ENCODE peak calls at places on chromosomes 2 and 18, in seven cellular contexts. X is heart right ventricle, F is foreskin fibroblast, S is astrocyte of the spinal cord, E is WTC11, R is B cell, T is lower lobe of right lung. M is an unnamed sample.

GRCh38 chr18:2147866-2148265 is 423.4 kb downstream of the METTL4 start:
- DNase-seq in X (peak; percentile 15), F (no peak), S (peak; percentile 80), E (no peak), R (no peak), T (no peak), M (no peak)

GRCh38 chr2:154394600-154394999 is 303.9 kb upstream of the KCNJ3 start:
- DNase-seq in X (no peak), T (no peak), F (no peak), R (no peak), E (no peak), S (no peak), M (no peak)

GRCh38 chr2:2664989-2665833 is 334.1 kb upstream of the MYT1L start:
- DNase-seq in S (peak; percentile 94), R (no peak), E (no peak), X (no peak), T (no peak), F (no peak), M (no peak)

GRCh38 chr2:68709421-68709911 is 25.1 kb upstream of the ARHGAP25 start:
- DNase-seq in T (no peak), X (no peak), R (peak; percentile 48), E (no peak), S (peak; percentile 53), F (peak; percentile 15), M (peak; percentile 17)

GRCh38 chr2:35973737-35974132 is 381.8 kb upstream of the CRIM1 start:
- DNase-seq in T (no peak), R (no peak), F (no peak), S (no peak), E (no peak), X (peak; percentile 87), M (no peak)

GRCh38 chr18:47881752-47882455 is 48.6 kb downstream of the SMAD2 start:
- DNase-seq in S (peak; percentile 41), X (no peak), R (no peak), T (no peak), E (no peak), F (peak; percentile 20), M (no peak)

GRCh38 chr18:44580159-44580558 is 100.5 kb upstream of the SETBP1 start:
- DNase-seq in E (no peak), X (no peak), T (no peak), S (no peak), R (no peak), F (no peak), M (no peak)

GRCh38 chr2:241925821-241926441 is 56.4 kb downstream of the RTP5 start:
- DNase-seq in T (peak; percentile 35), S (no peak), E (no peak), F (no peak), X (no peak), R (no peak), M (no peak)

GRCh38 chr2:146128216-146128615 is 1608.3 kb upstream of the ZEB2 start:
- DNase-seq in S (no peak), F (no peak), T (no peak), X (no peak), R (no peak), E (no peak), M (no peak)

GRCh38 chr2:220434365-220434764 is 806.9 kb downstream of the SLC4A3 start:
- DNase-seq in R (no peak), T (no peak), S (peak; percentile 74), F (peak; percentile 67), X (no peak), E (no peak), M (no peak)

GRCh38 chr2:42859006-42859552 is 66.7 kb upstream of the HAAO start:
- DNase-seq in X (peak; percentile 81), F (peak; percentile 71), T (no peak), S (peak; percentile 84), E (peak; percentile 81), R (peak; percentile 75), M (peak; percentile 84)

GRCh38 chr2:175929850-175930249 is 72.2 kb downstream of the LNPK start:
- DNase-seq in S (peak; percentile 38), T (no peak), X (no peak), E (no peak), R (no peak), F (peak; percentile 64), M (no peak)

GRCh38 chr2:110180036-110180435 is 24.8 kb downstream of the NPHP1 start:
- DNase-seq in E (no peak), R (no peak), S (no peak), F (no peak), T (no peak), X (no peak), M (no peak)

GRCh38 chr2:110182449-110182848 is 22.4 kb downstream of the NPHP1 start:
- DNase-seq in F (no peak), S (no peak), X (no peak), T (no peak), R (no peak), E (no peak), M (no peak)
- TF ChIP-seq CTCF in F (no peak), S (no peak), X (no peak), T (no peak), R (no peak), E (no peak), M (no peak)

GRCh38 chr2:120205901-120206581 is 17.2 kb downstream of the TMEM185B start:
- DNase-seq in E (peak; percentile 85), X (no peak), T (no peak), F (no peak), S (no peak), R (peak; percentile 34), M (peak; percentile 62)
- TF ChIP-seq CTCF in E (peak; percentile 81), X (peak; percentile 31), T (peak; percentile 49), F (peak; percentile 30), S (peak; percentile 64), R (no peak), M (peak; percentile 44)

GRCh38 chr2:166419616-166419934 is 43.8 kb upstream of the SCN9A start:
- DNase-seq in T (no peak), E (no peak), F (peak; percentile 24), X (no peak), S (peak; percentile 72), R (no peak), M (no peak)

GRCh38 chr2:166418853-166419615 is 43.3 kb upstream of the SCN9A start:
- DNase-seq in R (no peak), S (no peak), F (no peak), X (no peak), T (no peak), E (no peak), M (no peak)

GRCh38 chr2:166413255-166413654 is 37.5 kb upstream of the SCN9A start:
- DNase-seq in E (no peak), R (no peak), T (no peak), S (no peak), X (no peak), F (peak; percentile 59), M (no peak)

GRCh38 chr2:166417669-166418068 is 41.9 kb upstream of the SCN9A start:
- DNase-seq in T (no peak), R (no peak), F (peak; percentile 47), E (no peak), X (no peak), S (peak; percentile 54), M (no peak)
- TF ChIP-seq CTCF in T (peak; percentile 16), R (no peak), F (no peak), E (no peak), X (no peak), S (peak; percentile 19), M (no peak)

DNA sequence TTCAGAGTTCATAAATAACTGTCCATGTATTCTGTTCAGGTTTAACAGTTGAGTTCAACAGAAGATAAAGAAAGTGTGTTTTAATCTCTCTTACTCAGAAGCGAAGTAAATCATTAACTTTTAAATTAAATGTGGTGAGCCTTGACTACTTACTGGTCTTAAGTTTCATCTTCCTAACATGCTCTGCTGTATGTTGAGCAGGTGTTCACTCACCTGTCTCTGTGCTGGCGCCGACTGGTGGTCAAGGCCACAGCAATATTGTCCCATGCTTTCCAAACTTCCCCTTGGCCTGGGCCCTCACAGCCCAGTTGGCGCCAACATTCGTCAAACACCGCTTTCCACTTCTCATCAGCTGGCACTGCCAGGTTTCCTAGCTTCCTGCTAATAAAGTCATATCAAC is 17.0 kb upstream of the MPP4 start:
- DNase-seq in T (no peak), F (no peak), S (no peak), X (no peak), R (no peak), E (no peak), M (no peak)
- TF ChIP-seq CTCF in T (no peak), F (no peak), S (no peak), X (no peak), R (no peak), E (no peak), M (no peak)

GRCh38 chr2:231250146-231250545 is 51.7 kb downstream of the ARMC9 start:
- DNase-seq in E (no peak), F (peak; percentile 51), S (no peak), X (no peak), R (no peak), T (no peak), M (no peak)

GRCh38 chr2:231246171-231246842 is 47.9 kb downstream of the ARMC9 start:
- DNase-seq in S (no peak), E (no peak), F (no peak), T (no peak), R (no peak), X (no peak), M (no peak)

GRCh38 chr2:231256494-231256893 is 58.1 kb downstream of the ARMC9 start:
- DNase-seq in F (no peak), E (no peak), X (no peak), R (no peak), S (no peak), T (no peak), M (no peak)

GRCh38 chr2:231245253-231246094 is 47.0 kb downstream of the ARMC9 start:
- DNase-seq in X (no peak), T (no peak), E (no peak), F (no peak), S (no peak), R (peak; percentile 57), M (no peak)

DNA sequence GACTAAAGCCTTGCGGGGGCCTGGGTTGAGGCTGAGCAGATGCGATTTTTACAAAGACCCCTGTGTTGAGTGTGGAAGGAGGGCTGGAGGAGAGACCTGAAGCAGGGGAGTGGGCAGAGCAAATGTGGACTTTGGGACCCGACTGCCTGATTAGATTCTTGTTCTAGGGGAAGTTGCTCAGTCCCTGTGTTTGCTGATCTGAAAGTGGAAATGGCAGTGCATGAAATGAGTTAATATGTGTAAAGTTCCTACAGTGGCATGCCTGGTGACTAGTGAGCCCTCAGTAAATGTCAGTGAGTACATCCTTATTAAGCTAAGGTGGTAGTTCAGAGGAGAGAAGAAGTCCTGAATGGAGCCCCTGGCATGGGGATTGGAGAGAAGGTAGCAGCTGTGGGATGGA is 52.3 kb downstream of the ARMC9 start:
- DNase-seq in T (no peak), E (no peak), F (no peak), X (no peak), S (no peak), R (no peak), M (no peak)
- TF ChIP-seq CTCF in T (no peak), E (no peak), F (no peak), X (no peak), S (no peak), R (no peak), M (no peak)